ENCODE peak calls at places on chromosomes 2 and 18, in five cellular contexts. O is thoracic aorta, Z is skeletal muscle cell, S is IMR-90, W is NCI-H1436. B is an unnamed sample.

GRCh38 chr2:157990173-157990572 is 111.5 kb upstream of the UPP2 start:
- DNase-seq in Z (no peak), W (peak), S (no peak), O (no peak), B (no peak)

GRCh38 chr18:44736664-44737063 is 56.0 kb downstream of the SETBP1 start:
- DNase-seq in Z (no peak), O (no peak), W (no peak), S (no peak), B (no peak)

GRCh38 chr2:220188031-220188430 is 560.6 kb downstream of the SLC4A3 start:
- DNase-seq in O (no peak), S (peak), W (no peak), Z (peak), B (no peak)

GRCh38 chr2:10659898-10660568 is 29.7 kb downstream of the NOL10 start:
- DNase-seq in Z (peak), O (peak), S (peak), W (peak), B (peak)

GRCh38 chr18:42706618-42707017 is 408.9 kb downstream of the RIT2 start:
- DNase-seq in Z (no peak), O (no peak), S (no peak), W (peak), B (no peak)

GRCh38 chr2:133054297-133054696 is 384.3 kb upstream of the LYPD1 start:
- DNase-seq in O (no peak), Z (no peak), W (no peak), S (peak), B (no peak)

GRCh38 chr2:71220743-71221142 is 6.2 kb downstream of the PAIP2B start:
- DNase-seq in O (no peak), W (no peak), Z (no peak), S (no peak), B (no peak)

GRCh38 chr2:200929334-200930249 is 33.9 kb downstream of the ORC2 start:
- DNase-seq in S (peak), O (no peak), Z (no peak), W (no peak), B (no peak)

GRCh38 chr2:224008702-224009261 is 30.3 kb downstream of the SERPINE2 start:
- DNase-seq in O (no peak), S (no peak), W (no peak), Z (no peak), B (no peak)

GRCh38 chr2:65377556-65378307 is 54.7 kb downstream of the SPRED2 start:
- DNase-seq in O (no peak), S (peak), W (no peak), Z (no peak), B (peak)

GRCh38 chr2:232937278-232937906 is 67.3 kb downstream of the SNORC start:
- DNase-seq in O (no peak), Z (peak), S (peak), W (no peak), B (no peak)

GRCh38 chr2:75870654-75871137 is 160.0 kb upstream of the GCFC2 start:
- DNase-seq in S (no peak), O (no peak), Z (no peak), W (no peak), B (peak)

GRCh38 chr18:40911041-40911440 is 1044.0 kb upstream of the PIK3C3 start:
- DNase-seq in W (no peak), Z (no peak), O (no peak), S (peak), B (no peak)

GRCh38 chr2:152468832-152469692 is 134.1 kb downstream of the FMNL2 start:
- DNase-seq in Z (no peak), W (peak), S (peak), O (no peak), B (no peak)

GRCh38 chr2:169291517-169291916 is 70.8 kb downstream of the LRP2 start:
- DNase-seq in W (no peak), S (no peak), Z (no peak), O (no peak), B (no peak)

GRCh38 chr2:197804049-197804757 is at the start of gene PLCL1:
- DNase-seq in W (peak), O (peak), Z (peak), S (peak), B (peak)

GRCh38 chr2:8244634-8245033 is 437.2 kb upstream of the ID2 start:
- DNase-seq in O (no peak), W (no peak), Z (no peak), S (no peak), B (no peak)

GRCh38 chr2:234355052-234355720 is 141.7 kb downstream of the ARL4C start:
- DNase-seq in W (no peak), O (no peak), S (no peak), Z (no peak), B (no peak)

GRCh38 chr18:64330976-64331375 is 182.1 kb upstream of the LINC00305 start:
- DNase-seq in W (no peak), S (no peak), Z (no peak), O (no peak), B (no peak)

GRCh38 chr18:70337139-70337972 is 48.5 kb downstream of the SOCS6 start:
- DNase-seq in W (no peak), O (no peak), S (peak), Z (peak), B (peak)

GRCh38 chr2:231533086-231533776 is 3.0 kb upstream of the NMUR1 start:
- DNase-seq in Z (no peak), O (no peak), W (no peak), S (no peak), B (no peak)

GRCh38 chr2:160157861-160158813 is 41.9 kb downstream of the ITGB6 start:
- DNase-seq in O (no peak), S (peak), Z (peak), W (no peak), B (peak)

GRCh38 chr2:24914713-24915112 is 5.3 kb downstream of the ADCY3 start:
- DNase-seq in S (no peak), Z (no peak), O (no peak), W (no peak), B (no peak)

GRCh38 chr18:78862395-78862794 is 117.2 kb upstream of the SALL3 start:
- DNase-seq in O (no peak), S (no peak), W (no peak), Z (no peak), B (no peak)

B was measured in NT2/D1.